ENCODE peak calls at places on chromosome 10, in seven cellular contexts. B, P, G, S, J, X and R are unnamed samples.

GRCh38 chr10:131979821-131980270 is 1.9 kb downstream of the BNIP3 start:
- DNase-seq in B (peak; percentile 78), J (peak; percentile 75), S (no peak), P (no peak), X (peak; percentile 50), G (no peak), R (peak; percentile 27)

GRCh38 chr10:5631936-5632335 is 34.5 kb downstream of the ASB13 start:
- DNase-seq in G (no peak), J (peak; percentile 32), P (no peak), X (no peak), S (no peak), B (no peak), R (no peak)

GRCh38 chr10:1155791-1156615 is 99.8 kb downstream of the WDR37 start:
- DNase-seq in J (no peak), P (no peak), X (no peak), S (no peak), G (no peak), B (peak; percentile 54), R (no peak)

GRCh38 chr10:49502358-49502757 is 36.6 kb downstream of the ERCC6 start:
- DNase-seq in J (peak; percentile 39), B (no peak), S (no peak), G (no peak), X (no peak), P (no peak), R (no peak)

GRCh38 chr10:84363434-84363833 is 35.0 kb downstream of the CCSER2 start:
- DNase-seq in B (no peak), S (no peak), P (no peak), G (no peak), X (no peak), J (no peak), R (no peak)

GRCh38 chr10:63578501-63578900 is 57.3 kb downstream of the REEP3 start:
- DNase-seq in P (no peak), G (no peak), X (no peak), S (no peak), J (no peak), B (no peak), R (no peak)

GRCh38 chr10:24568042-24568441 is 155.6 kb downstream of the ARHGAP21 start:
- DNase-seq in S (no peak), X (no peak), J (no peak), B (no peak), P (no peak), G (no peak), R (no peak)

GRCh38 chr10:79555910-79556309 is 4.3 kb downstream of the SFTPA2 start:
- DNase-seq in J (no peak), S (no peak), G (no peak), B (no peak), X (no peak), P (no peak), R (no peak)

GRCh38 chr10:77240042-77240619 is 397.5 kb downstream of the KCNMA1 start:
- DNase-seq in B (no peak), S (no peak), P (no peak), J (no peak), X (no peak), G (no peak), R (no peak)

GRCh38 chr10:83680470-83680891 is 458.8 kb upstream of the GHITM start:
- DNase-seq in G (no peak), X (no peak), P (no peak), S (no peak), B (no peak), J (no peak), R (no peak)

GRCh38 chr10:35706959-35707358 is 64.9 kb upstream of the FZD8 start:
- DNase-seq in B (no peak), P (no peak), J (no peak), S (no peak), G (no peak), X (no peak), R (no peak)

GRCh38 chr10:79405221-79405994 is 40.0 kb downstream of the ZCCHC24 start:
- DNase-seq in S (no peak), G (no peak), J (no peak), P (no peak), B (no peak), X (no peak), R (no peak)

GRCh38 chr10:125064681-125065492 is 95.5 kb downstream of the CTBP2 start:
- DNase-seq in B (peak; percentile 92), S (no peak), P (peak; percentile 33), J (peak; percentile 73), G (peak; percentile 28), X (peak; percentile 34), R (peak; percentile 96)

GRCh38 chr10:71860243-71861029 is 9.4 kb upstream of the PSAP start:
- DNase-seq in B (peak; percentile 99), P (peak; percentile 95), S (no peak), G (peak; percentile 99), J (peak; percentile 100), X (peak; percentile 99), R (peak; percentile 99)

GRCh38 chr10:66639351-66639750 is 286.5 kb upstream of the LRRTM3 start:
- DNase-seq in J (no peak), P (no peak), G (peak; percentile 66), B (no peak), S (no peak), X (peak; percentile 79), R (no peak)

GRCh38 chr10:121418126-121418777 is 180.0 kb downstream of the FGFR2 start:
- DNase-seq in S (no peak), X (no peak), P (no peak), B (no peak), J (peak; percentile 25), G (no peak), R (peak; percentile 94)

GRCh38 chr10:71966046-71967004 is 2.1 kb downstream of the CHST3 start:
- DNase-seq in G (no peak), P (no peak), X (peak; percentile 71), J (peak; percentile 92), B (no peak), S (no peak), R (peak; percentile 77)

GRCh38 chr10:80805343-80806020 is 267.8 kb downstream of the SH2D4B start:
- DNase-seq in X (no peak), S (no peak), G (no peak), P (no peak), B (no peak), J (no peak), R (no peak)

GRCh38 chr10:28778524-28778923 is 101.2 kb downstream of the BAMBI start:
- DNase-seq in J (no peak), B (no peak), G (no peak), P (no peak), X (peak; percentile 4), S (no peak), R (no peak)

GRCh38 chr10:70622981-70623844 is 20.7 kb upstream of the PRF1 start:
- DNase-seq in G (no peak), S (no peak), J (peak; percentile 53), X (no peak), B (no peak), P (no peak), R (no peak)

GRCh38 chr10:22690614-22691431 is 23.6 kb downstream of the PIP4K2A start:
- DNase-seq in J (peak; percentile 42), X (peak; percentile 7), G (no peak), P (no peak), S (peak; percentile 50), B (no peak), R (peak; percentile 51)

GRCh38 chr10:132175907-132176581 is 10.7 kb upstream of the DPYSL4 start:
- DNase-seq in J (no peak), G (no peak), P (no peak), S (no peak), B (no peak), X (no peak), R (no peak)

GRCh38 chr10:30782543-30783461 is 153.2 kb upstream of the LYZL2 start:
- DNase-seq in S (no peak), J (peak; percentile 66), G (no peak), X (peak; percentile 54), P (peak; percentile 89), B (peak; percentile 75), R (no peak)

GRCh38 chr10:71251319-71251718 is 38.9 kb downstream of the UNC5B start:
- DNase-seq in X (no peak), B (no peak), P (no peak), S (no peak), J (no peak), G (no peak), R (no peak)

GRCh38 chr10:110618206-110618605 is 25.9 kb upstream of the RBM20 start:
- DNase-seq in P (no peak), S (no peak), B (no peak), G (no peak), X (no peak), J (no peak), R (no peak)

GRCh38 chr10:121337356-121337936 is 260.8 kb downstream of the FGFR2 start:
- DNase-seq in B (no peak), S (no peak), G (no peak), J (no peak), P (no peak), X (no peak), R (no peak)

GRCh38 chr10:8245131-8246117 is 190.9 kb downstream of the GATA3 start:
- DNase-seq in G (no peak), P (no peak), X (no peak), B (no peak), J (no peak), S (no peak), R (no peak)

GRCh38 chr10:97042081-97042480 is 143.7 kb downstream of the SLIT1 start:
- DNase-seq in J (no peak), P (no peak), X (no peak), G (no peak), S (no peak), B (no peak), R (no peak)

GRCh38 chr10:20635545-20635944 is 261.6 kb downstream of the NEBL start:
- DNase-seq in G (no peak), P (no peak), S (no peak), X (no peak), J (no peak), B (no peak), R (no peak)

GRCh38 chr10:91024541-91024940 is 103.7 kb upstream of the ANKRD1 start:
- DNase-seq in P (no peak), S (no peak), J (no peak), X (no peak), G (no peak), B (no peak), R (no peak)

GRCh38 chr10:124742418-124743187 is 1.6 kb downstream of the FAM53B start:
- DNase-seq in X (peak; percentile 43), P (peak; percentile 66), J (peak; percentile 64), G (no peak), B (no peak), S (no peak), R (no peak)

GRCh38 chr10:44865289-44865671 is 45.9 kb upstream of the TMEM72 start:
- DNase-seq in P (no peak), J (no peak), S (no peak), B (no peak), X (no peak), G (no peak), R (no peak)

GRCh38 chr10:1411956-1412355 is 325.4 kb downstream of the ADARB2 start:
- DNase-seq in G (no peak), S (no peak), P (peak; percentile 68), X (no peak), J (no peak), B (peak; percentile 71), R (no peak)

GRCh38 chr10:74669210-74669609 is 157.2 kb upstream of the KAT6B start:
- DNase-seq in G (no peak), J (no peak), S (no peak), X (no peak), B (no peak), P (no peak), R (no peak)

GRCh38 chr10:124481717-124482116 is 20.1 kb downstream of the LHPP start:
- DNase-seq in P (no peak), S (no peak), X (no peak), J (no peak), G (no peak), B (no peak), R (no peak)

GRCh38 chr10:122669842-122670241 is 29.8 kb downstream of the C10orf120 start:
- DNase-seq in X (no peak), J (no peak), G (no peak), P (no peak), B (no peak), S (no peak), R (no peak)